ENCODE peak calls at places on chromosomes 7 and 10, in six cellular contexts. I is choroid plexus epithelial cell, R is cardiac fibroblast, L is AG04450, J is T-helper 17 cell, X is stromal cell of bone marrow. Y is an unnamed sample.

GRCh38 chr10:48729222-48729621 is 44.5 kb downstream of the WDFY4 start:
- DNase-seq in J (no peak), I (no peak), L (no peak), R (no peak), X (no peak), Y (peak)

GRCh38 chr10:83603708-83604107 is 535.6 kb upstream of the GHITM start:
- DNase-seq in X (no peak), I (peak), L (no peak), R (peak), J (no peak), Y (no peak)

GRCh38 chr10:106424076-106424475 is 740.4 kb downstream of the SORCS1 start:
- DNase-seq in I (peak), X (peak), J (no peak), R (peak), L (peak), Y (no peak)

GRCh38 chr7:1685000-1685624 is 15.0 kb downstream of the ELFN1 start:
- DNase-seq in X (no peak), J (no peak), L (no peak), R (no peak), I (no peak), Y (no peak)

GRCh38 chr10:1467450-1467849 is 269.9 kb downstream of the ADARB2 start:
- DNase-seq in I (no peak), X (no peak), J (no peak), L (no peak), R (no peak), Y (no peak)

GRCh38 chr7:139657749-139658148 is 120.0 kb downstream of the HIPK2 start:
- DNase-seq in L (no peak), I (no peak), R (no peak), X (no peak), J (no peak), Y (no peak)

GRCh38 chr10:68424454-68425014 is 17.5 kb upstream of the RUFY2 start:
- DNase-seq in X (no peak), R (no peak), J (no peak), I (no peak), L (no peak), Y (no peak)

GRCh38 chr10:80158126-80158525 is 25.6 kb downstream of the PLAC9 start:
- DNase-seq in J (no peak), I (no peak), R (no peak), X (no peak), L (no peak), Y (no peak)

GRCh38 chr10:116973371-116973905 is 31.5 kb downstream of the SHTN1 start:
- DNase-seq in X (no peak), L (no peak), I (no peak), R (peak), J (no peak), Y (no peak)

GRCh38 chr10:63605568-63605967 is 84.4 kb downstream of the REEP3 start:
- DNase-seq in L (no peak), R (no peak), X (no peak), I (peak), J (no peak), Y (no peak)

GRCh38 chr10:69663548-69663947 is 33.5 kb downstream of the FAM241B start:
- DNase-seq in J (no peak), X (no peak), R (no peak), L (no peak), I (no peak), Y (no peak)

GRCh38 chr7:157686285-157686894 is 349.6 kb downstream of the DNAJB6 start:
- DNase-seq in R (no peak), L (no peak), I (peak), J (no peak), X (no peak), Y (no peak)

GRCh38 chr7:135798104-135798503 is 49.5 kb upstream of the FAM180A start:
- DNase-seq in R (no peak), J (no peak), I (no peak), X (no peak), L (no peak), Y (no peak)

GRCh38 chr10:94214497-94214896 is 148.2 kb downstream of the NOC3L start:
- DNase-seq in I (no peak), L (no peak), J (no peak), R (no peak), X (no peak), Y (no peak)

Y was measured in vagina.